ENCODE peak calls at places on chromosomes 11 and 22, in eight cellular contexts. N is HCT116, I is spleen, V is small intestine, Z is psoas muscle, J is right cardiac atrium, Q is pancreas, B is mesenchymal stem cell. E is an unnamed sample. For H3K4me1, the result is how much of the 10 kb centered on the place peaks cover.

GRCh38 chr22:37824674-37825641 is 1.8 kb downstream of the GALR3 start:
- DNase-seq in N (no peak), Q (no peak), I (no peak), J (peak), V (peak), B (no peak), Z (no peak), E (no peak)

GRCh38 chr11:31636983-31637382 is 127.4 kb downstream of the ELP4 start:
- DNase-seq in V (no peak), Q (no peak), I (no peak), B (no peak), N (no peak), J (no peak), Z (no peak), E (no peak)

GRCh38 chr22:49960159-49960966 is at the start of gene PIM3:
- DNase-seq in B (peak), Q (peak), V (peak), N (peak), I (peak), Z (peak), J (peak), E (peak)

GRCh38 chr11:34792814-34793241 is 123.4 kb downstream of the APIP start:
- DNase-seq in B (no peak), I (no peak), Q (no peak), N (no peak), J (peak), V (no peak), Z (peak), E (peak)

GRCh38 chr22:30202531-30203006 is 44.0 kb downstream of the LIF start:
- DNase-seq in Q (no peak), I (no peak), B (peak), V (peak), Z (no peak), N (no peak), J (peak), E (peak)

GRCh38 chr11:60370811-60371297 is 7.5 kb upstream of the MS4A7 start:
- DNase-seq in Z (no peak), Q (no peak), I (no peak), J (no peak), N (no peak), B (peak), V (peak), E (no peak)

GRCh38 chr22:30025187-30025586 is 55.1 kb upstream of the HORMAD2 start:
- DNase-seq in I (no peak), V (no peak), Q (no peak), B (no peak), N (no peak), J (no peak), Z (no peak), E (peak)

GRCh38 chr22:36918730-36919129 is 5.3 kb downstream of the CSF2RB start:
- DNase-seq in N (no peak), V (no peak), B (no peak), Q (no peak), I (no peak), J (no peak), Z (no peak), E (no peak)

GRCh38 chr11:68003846-68004550 is at the start of gene UNC93B1:
- DNase-seq in B (peak), N (peak), Z (peak), J (peak), V (peak), Q (peak), I (peak), E (peak)

GRCh38 chr11:108873938-108874337 is 209.1 kb downstream of the DDX10 start:
- DNase-seq in J (no peak), V (no peak), Q (no peak), I (no peak), B (no peak), Z (no peak), N (no peak), E (no peak)

GRCh38 chr22:23225337-23225723 is 45.0 kb downstream of the BCR start:
- DNase-seq in Z (no peak), B (no peak), J (peak), N (no peak), V (no peak), Q (no peak), I (peak), E (no peak)

GRCh38 chr11:75365711-75366181 is 14.3 kb upstream of the ARRB1 start:
- DNase-seq in Z (no peak), J (no peak), N (no peak), I (no peak), V (no peak), Q (no peak), B (peak), E (no peak)

GRCh38 chr22:46150615-46151423 is 493 bp downstream of the PPARA start:
- DNase-seq in J (peak), Z (peak), V (peak), B (peak), N (no peak), Q (peak), I (peak), E (peak)

GRCh38 chr22:40322818-40323447 is 23.4 kb upstream of the ADSL start:
- DNase-seq in J (no peak), Z (no peak), V (no peak), I (no peak), B (no peak), Q (no peak), N (no peak), E (no peak)

GRCh38 chr11:697811-698311 is 2.2 kb downstream of the TMEM80 start:
- DNase-seq in Z (no peak), Q (no peak), V (no peak), B (peak), I (no peak), J (peak), N (no peak), E (no peak)

GRCh38 chr11:13038366-13038765 is 29.2 kb downstream of the RASSF10 start:
- DNase-seq in Q (no peak), J (no peak), N (no peak), B (no peak), V (no peak), I (no peak), Z (no peak), E (no peak)

GRCh38 chr11:118998388-118998717 is 415 bp downstream of the CENATAC start:
- DNase-seq in N (no peak), Q (no peak), V (no peak), I (no peak), J (no peak), B (no peak), Z (no peak), E (peak)

GRCh38 chr11:104033134-104033533 is 3.3 kb upstream of the DDI1 start:
- DNase-seq in I (no peak), B (peak), V (no peak), Z (no peak), N (no peak), J (peak), Q (no peak), E (no peak)

GRCh38 chr11:82890941-82891340 is 9.3 kb downstream of the PRCP start:
- DNase-seq in N (no peak), Z (no peak), J (no peak), B (no peak), I (no peak), Q (no peak), V (no peak), E (no peak)

GRCh38 chr11:77080643-77081210 is 14.0 kb downstream of the CAPN5 start:
- DNase-seq in Z (no peak), I (peak), N (no peak), J (peak), V (no peak), B (peak), Q (no peak), E (no peak)

GRCh38 chr11:133919330-133920108 is 37.2 kb downstream of the IGSF9B start:
- DNase-seq in V (no peak), Q (no peak), I (no peak), N (no peak), B (no peak), J (no peak), Z (peak), E (no peak)
- H3K4me1 ChIP-seq in V (under half), Q (under half), I (under half), N (under half), B (under half), J (under half), Z (under half), E (under half)

GRCh38 chr11:36153581-36153980 is 135.6 kb downstream of the COMMD9 start:
- DNase-seq in N (no peak), B (no peak), I (no peak), Z (no peak), Q (no peak), J (no peak), V (no peak), E (no peak)
- H3K27ac ChIP-seq in N (no peak), B (no peak), I (no peak), Z (no peak), Q (no peak), J (no peak), V (no peak), E (no peak)

DNA sequence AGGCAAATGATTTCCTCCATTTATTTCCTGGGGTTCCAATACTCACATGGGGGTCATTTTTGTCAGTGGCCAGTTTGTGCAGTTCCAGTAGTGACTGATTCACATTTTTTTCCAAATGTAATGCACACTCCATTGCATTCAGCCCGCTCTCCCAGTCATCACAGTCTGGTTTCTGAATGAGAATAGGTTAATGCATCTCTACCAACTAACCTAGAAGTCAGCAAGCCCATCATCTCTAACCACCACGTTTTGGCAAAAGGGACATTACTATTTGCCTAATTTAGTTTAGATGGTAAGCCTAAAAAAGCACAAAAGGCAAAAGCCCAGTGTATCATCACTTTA is 2.5 kb downstream of the FTH1 start:
- DNase-seq in B (no peak), Q (no peak), J (no peak), N (no peak), I (no peak), Z (no peak), V (no peak), E (no peak)
- H3K4me1 ChIP-seq in B (under half), Q (under half), J (under half), N (under half), I (half or more), Z (half or more), V (under half), E (under half)

GRCh38 chr11:122071680-122072321 is 44.2 kb downstream of the BLID start:
- DNase-seq in J (no peak), Z (no peak), V (no peak), B (no peak), I (no peak), N (no peak), Q (no peak), E (no peak)
- H3K27ac ChIP-seq in J (no peak), Z (no peak), V (no peak), B (no peak), I (no peak), N (no peak), Q (no peak), E (no peak)

GRCh38 chr11:122197055-122197987 is 81.3 kb upstream of the BLID start:
- DNase-seq in I (no peak), V (no peak), Q (no peak), B (peak), N (peak), Z (no peak), J (no peak), E (no peak)
- H3K4me1 ChIP-seq in I (under half), V (under half), Q (under half), B (under half), N (half or more), Z (under half), J (under half), E (under half)

DNA sequence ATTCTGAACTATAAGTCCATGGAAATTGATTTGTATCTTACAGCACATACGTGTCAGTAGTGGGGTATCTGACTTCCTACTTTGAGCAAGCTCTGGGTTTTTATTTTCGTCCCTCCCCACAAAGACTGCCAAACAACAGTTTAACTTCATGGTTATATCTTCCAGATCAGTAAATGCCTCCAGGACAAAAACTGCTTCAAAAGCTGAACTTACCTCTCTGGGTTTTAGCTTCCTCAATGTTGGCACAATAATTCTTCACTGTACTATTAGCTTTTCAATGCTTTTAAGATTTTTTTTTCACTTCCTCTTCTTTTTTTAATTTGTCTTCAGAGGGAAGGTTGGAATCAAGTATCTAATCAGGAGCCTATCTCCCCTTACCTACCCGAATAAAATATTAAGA is 4.1 kb upstream of the DPF2 start:
- DNase-seq in J (no peak), I (no peak), Z (no peak), Q (no peak), N (no peak), B (no peak), V (no peak), E (no peak)
- H3K27ac ChIP-seq in J (no peak), I (peak), Z (no peak), Q (no peak), N (no peak), B (no peak), V (no peak), E (peak)